ENCODE peak calls at places on chromosomes 5 and 9, in six cellular contexts. A is NB4, F is transverse colon, G is ovary, L is GM20000, T is RWPE1. V is an unnamed sample.

GRCh38 chr5:169538935-169539334 is 44.6 kb upstream of the SPDL1 start:
- DNase-seq in T (no peak), A (no peak), G (no peak), L (no peak), F (no peak), V (no peak)

GRCh38 chr5:61055434-61056006 is 106.7 kb downstream of the SMIM15 start:
- DNase-seq in F (no peak), A (peak; percentile 61), G (no peak), L (peak; percentile 22), T (peak; percentile 43), V (no peak)

GRCh38 chr5:145585443-145586148 is 249.5 kb downstream of the PRELID2 start:
- DNase-seq in G (no peak), L (no peak), T (no peak), A (no peak), F (no peak), V (no peak)

GRCh38 chr5:125298258-125298657 is 551.8 kb upstream of the ZNF608 start:
- DNase-seq in F (no peak), L (no peak), T (no peak), G (no peak), A (no peak), V (no peak)

GRCh38 chr5:164002653-164003052 is 497.2 kb downstream of the MAT2B start:
- DNase-seq in T (peak; percentile 40), G (no peak), L (no peak), A (no peak), F (no peak), V (no peak)

GRCh38 chr9:105708405-105708804 is 14.1 kb downstream of the TMEM38B start:
- DNase-seq in G (no peak), F (no peak), A (no peak), L (peak; percentile 32), T (no peak), V (no peak)

GRCh38 chr9:93864840-93865239 is 90.3 kb downstream of the BARX1 start:
- DNase-seq in T (no peak), A (no peak), F (no peak), G (no peak), L (no peak), V (no peak)

GRCh38 chr5:31944683-31945445 is 229.3 kb downstream of the GOLPH3 start:
- DNase-seq in F (peak; percentile 13), T (no peak), G (no peak), A (no peak), L (no peak), V (no peak)

GRCh38 chr9:86413966-86414880 is 60.0 kb upstream of the TUT7 start:
- DNase-seq in A (peak; percentile 28), F (no peak), L (peak; percentile 28), G (no peak), T (peak; percentile 54), V (no peak)

GRCh38 chr9:81902601-81903000 is 25.6 kb upstream of the SPATA31D4 start:
- DNase-seq in A (no peak), F (no peak), L (no peak), T (peak; percentile 65), G (no peak), V (no peak)

GRCh38 chr5:116554764-116555163 is 19.9 kb downstream of the SEMA6A start:
- DNase-seq in L (no peak), G (no peak), A (no peak), F (no peak), T (no peak), V (no peak)

GRCh38 chr9:133117271-133118178 is 3.5 kb downstream of the RALGDS start:
- DNase-seq in L (no peak), F (no peak), G (no peak), T (no peak), A (no peak), V (no peak)

GRCh38 chr5:172334641-172335040 is 51.1 kb upstream of the UBTD2 start:
- DNase-seq in A (no peak), G (no peak), T (no peak), L (no peak), F (no peak), V (no peak)

GRCh38 chr5:41636605-41637004 is 126.2 kb upstream of the PLCXD3 start:
- DNase-seq in T (no peak), F (no peak), A (peak; percentile 28), G (peak; percentile 20), L (peak; percentile 7), V (no peak)

GRCh38 chr9:108086624-108087023 is 597.1 kb upstream of the KLF4 start:
- DNase-seq in F (no peak), L (no peak), T (no peak), G (no peak), A (no peak), V (no peak)

GRCh38 chr5:139557811-139558210 is 3.3 kb upstream of the UBE2D2 start:
- DNase-seq in A (no peak), F (no peak), L (no peak), T (no peak), G (no peak), V (no peak)

DNA sequence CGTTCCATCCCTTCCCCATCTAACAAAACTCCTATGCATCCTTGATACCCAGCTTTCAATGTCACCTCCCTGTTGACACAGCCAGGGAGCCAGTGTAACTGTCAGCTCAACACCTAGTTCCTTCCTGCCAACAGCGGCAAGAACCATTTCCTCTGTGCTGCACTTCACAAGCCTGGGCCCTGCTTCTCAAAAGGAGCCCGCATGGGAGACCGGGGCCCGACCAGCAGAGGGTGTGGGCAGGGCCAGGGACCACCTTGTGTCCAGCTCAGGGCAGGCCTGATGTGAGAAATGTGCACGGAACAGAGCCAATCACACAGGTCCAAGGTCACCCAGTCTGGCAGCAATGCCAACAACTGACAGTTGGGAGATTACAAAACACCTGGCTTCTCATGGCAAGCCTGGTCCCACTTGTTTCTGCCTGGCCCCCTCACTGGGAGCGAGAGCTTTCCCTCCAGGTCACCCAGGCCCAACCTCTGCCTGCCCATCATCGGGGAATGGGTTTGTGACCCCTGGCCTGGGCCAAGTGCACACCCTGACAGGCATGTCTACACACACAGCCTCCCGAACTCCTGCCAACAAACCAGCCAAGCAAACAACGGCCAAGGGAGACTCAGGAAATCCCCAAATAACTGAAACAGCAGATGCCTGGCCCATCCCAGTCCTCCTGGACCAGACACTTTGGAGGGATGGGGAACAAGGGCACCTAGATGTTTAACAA is 3.1 kb downstream of the RNF44 start:
- DNase-seq in G (peak; percentile 33), L (peak; percentile 64), A (peak; percentile 76), T (peak; percentile 53), F (peak; percentile 47), V (no peak)
- TF ChIP-seq CTCF in G (no peak), L (no peak), A (no peak), T (no peak), F (peak; percentile 19), V (no peak)

GRCh38 chr5:6632931-6633468 is at the start of the genes NSUN2 and SRD5A1:
- DNase-seq in A (peak; percentile 95), T (peak; percentile 98), F (peak; percentile 94), L (peak; percentile 99), G (peak; percentile 89), V (peak; percentile 89)
- TF ChIP-seq CTCF in A (no peak), T (no peak), F (no peak), L (no peak), G (no peak), V (no peak)

GRCh38 chr5:135457424-135458071 is 5.4 kb upstream of the TIFAB start:
- DNase-seq in A (peak; percentile 90), T (peak; percentile 83), G (peak; percentile 26), F (peak; percentile 69), L (peak; percentile 81), V (peak; percentile 59)
- TF ChIP-seq CTCF in A (peak; percentile 92), T (peak; percentile 91), G (no peak), F (peak; percentile 59), L (peak; percentile 89), V (peak; percentile 93)

GRCh38 chr5:103467831-103468230 is 94.8 kb downstream of the NUDT12 start:
- DNase-seq in A (no peak), L (no peak), T (no peak), F (no peak), G (no peak), V (no peak)

GRCh38 chr5:103465891-103466290 is 96.7 kb downstream of the NUDT12 start:
- DNase-seq in T (no peak), F (no peak), G (no peak), A (no peak), L (no peak), V (no peak)

GRCh38 chr5:103466494-103466893 is 96.1 kb downstream of the NUDT12 start:
- DNase-seq in A (no peak), G (no peak), F (no peak), L (no peak), T (no peak), V (no peak)

GRCh38 chr5:103461223-103461622 is 101.4 kb downstream of the NUDT12 start:
- DNase-seq in L (no peak), A (no peak), F (no peak), G (no peak), T (no peak), V (no peak)

GRCh38 chr5:103464801-103465484 is 97.6 kb downstream of the NUDT12 start:
- DNase-seq in A (no peak), L (no peak), T (no peak), F (no peak), G (no peak), V (no peak)
- TF ChIP-seq CTCF in A (no peak), L (no peak), T (no peak), F (no peak), G (no peak), V (no peak)